ENCODE peak calls at places on chromosome 4, in four cellular contexts. E is esophagus squamous epithelium, C is esophagus muscularis mucosa, H is stomach. W is an unnamed sample. For H3K4me1, the result is how much of the 10 kb centered on the place peaks cover.

GRCh38 chr4:158722291-158722916 is 792 bp downstream of the PPID start:
- DNase-seq in E (no peak), C (no peak), H (no peak), W (no peak)

GRCh38 chr4:106584590-106584989 is 216.0 kb upstream of the GIMD1 start:
- DNase-seq in C (no peak), H (no peak), E (no peak), W (no peak)

GRCh38 chr4:38154681-38155588 is 194.7 kb downstream of the PTTG2 start:
- DNase-seq in C (no peak), E (no peak), H (peak), W (no peak)

GRCh38 chr4:54998991-54999390 is 126.4 kb downstream of the KDR start:
- DNase-seq in C (no peak), H (no peak), E (no peak), W (no peak)

GRCh38 chr4:1113311-1114009 is at the start of gene RNF212:
- DNase-seq in E (no peak), H (peak), C (peak), W (no peak)

GRCh38 chr4:11529625-11530201 is 101.0 kb upstream of the HS3ST1 start:
- DNase-seq in E (no peak), H (peak), C (no peak), W (no peak)

GRCh38 chr4:71609159-71609558 is 174.7 kb downstream of the GC start:
- DNase-seq in E (no peak), H (no peak), C (no peak), W (no peak)

GRCh38 chr4:90198086-90198847 is 71.1 kb downstream of the CCSER1 start:
- DNase-seq in C (no peak), E (no peak), H (no peak), W (no peak)

GRCh38 chr4:112031712-112032328 is 113.4 kb upstream of the FAM241A start:
- DNase-seq in E (no peak), H (no peak), C (no peak), W (no peak)

GRCh38 chr4:78780093-78780492 is 3.9 kb downstream of the BMP2K start:
- DNase-seq in E (no peak), C (no peak), H (no peak), W (no peak)
- H3K4me1 ChIP-seq in E (half or more), C (under half), H (half or more), W (under half)

DNA sequence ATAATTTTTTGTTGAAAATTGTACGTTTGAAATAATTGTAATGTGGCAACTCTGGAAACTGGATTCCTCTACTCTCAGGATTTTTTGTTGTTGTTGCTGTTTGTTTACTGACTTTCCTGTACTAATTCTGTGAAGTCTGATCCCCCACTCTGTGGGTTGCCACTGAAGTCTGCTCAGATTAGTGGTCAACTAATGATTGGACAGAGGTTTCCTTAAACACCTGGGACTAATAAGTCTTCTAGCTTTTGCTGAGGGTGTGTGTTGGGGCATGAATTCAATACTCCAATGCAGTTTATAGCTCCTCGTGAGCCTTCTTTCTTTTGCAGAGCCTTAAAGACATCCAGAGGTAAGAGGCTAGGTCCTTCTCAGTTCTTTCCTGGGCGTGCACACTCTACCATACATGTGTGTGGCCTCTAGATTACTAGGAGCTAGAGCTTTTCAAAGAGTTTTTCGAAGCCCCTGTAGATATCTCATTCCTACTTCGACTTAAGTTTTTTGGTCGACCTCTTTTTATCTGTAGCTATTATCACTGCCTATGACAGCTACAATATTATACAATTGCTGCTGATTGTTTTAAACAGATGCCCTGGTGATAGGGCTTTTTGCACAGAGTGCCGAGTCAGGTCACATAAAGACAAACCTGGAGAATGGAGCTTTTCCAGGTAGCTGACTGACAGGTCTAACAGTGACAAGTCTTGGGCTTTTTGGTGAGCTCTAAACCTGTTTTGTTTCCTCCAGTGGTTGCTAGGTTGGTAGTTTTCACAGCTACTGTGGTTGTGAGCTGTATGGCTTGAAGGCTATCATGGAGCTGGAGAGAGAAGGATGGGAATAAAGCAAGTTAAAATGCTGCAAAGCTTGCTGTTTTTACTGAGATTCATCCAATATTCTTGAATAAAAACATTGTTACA is 34.0 kb downstream of the BMP2K start:
- DNase-seq in H (no peak), E (no peak), C (no peak), W (no peak)
- H3K27ac ChIP-seq in H (no peak), E (no peak), C (no peak), W (no peak)

GRCh38 chr4:6574747-6575502 is at the start of gene MAN2B2:
- DNase-seq in H (peak), E (peak), C (peak), W (peak)
- TF ChIP-seq POLR2A in H (no peak), E (no peak), C (peak), W (peak)

DNA sequence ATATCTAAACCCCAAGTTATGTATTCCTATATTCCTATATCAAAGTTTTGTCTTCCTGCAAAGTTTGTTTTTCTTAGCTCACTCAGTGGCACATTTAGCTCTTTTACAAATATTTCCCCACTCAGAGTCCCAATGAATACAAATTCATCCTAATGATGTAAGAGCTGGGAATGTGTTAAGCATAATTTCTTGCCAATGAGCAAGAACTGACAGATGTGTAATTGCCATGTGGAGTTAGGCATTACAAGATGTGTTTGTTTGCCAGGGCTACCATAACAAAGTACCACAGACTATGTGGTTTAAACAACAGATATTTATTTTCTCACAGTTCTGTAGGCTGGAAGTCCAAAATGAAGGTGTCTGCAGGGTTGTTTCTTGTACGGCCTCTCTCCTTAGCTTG is 302.1 kb downstream of the KCTD8 start:
- DNase-seq in C (no peak), E (no peak), H (no peak), W (no peak)
- H3K4me1 ChIP-seq in C (under half), E (under half), H (under half), W (under half)

DNA sequence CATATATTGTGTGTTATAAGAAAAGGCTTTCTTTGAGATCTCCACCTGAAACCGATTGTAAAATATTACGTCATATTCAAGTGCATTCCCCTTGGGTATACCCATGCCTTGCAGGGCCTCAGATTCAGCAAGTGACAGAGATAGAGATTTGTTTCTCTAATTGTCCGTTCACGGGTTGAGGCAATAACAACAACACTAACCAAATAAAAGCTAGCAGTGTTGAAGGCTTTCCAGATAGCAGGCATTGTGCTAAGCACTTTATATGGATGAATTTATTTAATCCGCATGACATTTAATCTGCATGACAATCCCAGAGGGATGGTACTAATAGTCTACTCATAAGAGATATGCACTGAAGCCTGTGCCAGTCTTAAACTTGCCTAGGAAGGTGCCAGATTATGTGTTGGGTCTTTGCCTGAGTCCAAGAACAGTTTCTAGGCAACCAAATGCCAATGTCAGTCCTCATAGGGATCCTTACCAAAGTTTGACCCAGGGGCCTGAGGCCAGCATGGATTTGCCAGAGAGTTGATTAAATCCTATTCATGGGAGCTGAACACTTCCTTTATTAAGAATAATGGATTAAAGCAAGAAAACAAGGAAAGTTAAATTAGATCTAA is 37.7 kb upstream of the FAT1 start:
- DNase-seq in C (no peak), E (no peak), H (no peak), W (no peak)
- H3K27ac ChIP-seq in C (no peak), E (no peak), H (no peak), W (no peak)

W was measured in right lobe of liver.